ENCODE peak calls at places on chromosomes 7 and 10, in eight cellular contexts. P, U, C, R, W, T, Q and M are unnamed samples.

GRCh38 chr10:103659674-103660363 is 166.3 kb downstream of the NEURL1 start:
- DNase-seq in R (peak), W (peak), C (no peak), T (peak), P (peak), Q (peak), U (peak), M (no peak)

GRCh38 chr7:28867181-28867580 is 90.9 kb downstream of the TRIL start:
- DNase-seq in W (no peak), Q (no peak), T (no peak), P (no peak), C (no peak), U (no peak), R (no peak), M (no peak)

GRCh38 chr7:36487756-36488336 is 98.2 kb downstream of the ANLN start:
- DNase-seq in C (no peak), P (peak), T (no peak), R (peak), Q (no peak), U (no peak), W (peak), M (no peak)

GRCh38 chr7:77738871-77739270 is 42.6 kb downstream of the RSBN1L start:
- DNase-seq in T (no peak), P (no peak), R (no peak), W (peak), U (no peak), Q (no peak), C (no peak), M (no peak)

GRCh38 chr7:83947260-83947659 is 247.3 kb downstream of the SEMA3A start:
- DNase-seq in R (peak), U (no peak), W (no peak), T (no peak), C (no peak), P (peak), Q (no peak), M (no peak)

GRCh38 chr7:70343519-70343918 is 745.2 kb downstream of the AUTS2 start:
- DNase-seq in R (no peak), C (no peak), P (no peak), Q (no peak), W (no peak), U (no peak), T (no peak), M (no peak)

GRCh38 chr10:75926763-75927162 is 495.3 kb downstream of the LRMDA start:
- DNase-seq in R (peak), Q (no peak), P (no peak), T (no peak), U (no peak), W (peak), C (no peak), M (no peak)

GRCh38 chr7:53437336-53437735 is 401.9 kb downstream of the POM121L12 start:
- DNase-seq in R (no peak), Q (no peak), T (no peak), P (no peak), W (no peak), C (no peak), U (no peak), M (no peak)

GRCh38 chr7:66505531-66506451 is 122.9 kb upstream of the KCTD7 start:
- DNase-seq in U (no peak), Q (no peak), T (no peak), P (peak), W (no peak), C (no peak), R (no peak), M (no peak)

GRCh38 chr10:72158174-72158573 is 57.6 kb upstream of the ANAPC16 start:
- DNase-seq in C (no peak), R (no peak), W (no peak), U (no peak), Q (no peak), T (no peak), P (no peak), M (peak)

GRCh38 chr10:69885379-69886156 is 83.9 kb downstream of the COL13A1 start:
- DNase-seq in W (peak), Q (no peak), T (no peak), P (no peak), R (peak), C (no peak), U (no peak), M (no peak)

GRCh38 chr7:32957326-32958045 is at the start of gene FKBP9:
- DNase-seq in Q (peak), T (peak), P (peak), W (peak), U (no peak), C (peak), R (peak), M (peak)
- H3K4me3 ChIP-seq in Q (peak), T (peak), P (peak), W (peak), U (peak), C (peak), R (peak), M (peak)

GRCh38 chr10:100735345-100736143 is 9.8 kb upstream of the PAX2 start:
- DNase-seq in U (no peak), T (no peak), R (peak), P (no peak), Q (no peak), W (no peak), C (no peak), M (no peak)

GRCh38 chr10:100736144-100736808 is 9.1 kb upstream of the PAX2 start:
- DNase-seq in W (no peak), P (no peak), C (no peak), U (no peak), R (no peak), T (no peak), Q (no peak), M (no peak)

GRCh38 chr10:100738055-100738827 is 7.1 kb upstream of the PAX2 start:
- DNase-seq in U (no peak), R (peak), C (no peak), W (no peak), T (no peak), P (no peak), Q (no peak), M (no peak)

GRCh38 chr10:100736809-100737358 is 8.5 kb upstream of the PAX2 start:
- DNase-seq in Q (no peak), R (peak), T (no peak), P (no peak), W (no peak), C (no peak), U (no peak), M (no peak)

GRCh38 chr10:100737359-100738054 is 7.9 kb upstream of the PAX2 start:
- DNase-seq in C (no peak), W (no peak), Q (no peak), U (no peak), T (no peak), R (peak), P (no peak), M (no peak)
- H3K4me3 ChIP-seq in C (no peak), W (no peak), Q (peak), U (no peak), T (no peak), R (peak), P (peak), M (no peak)

GRCh38 chr7:30329706-30330105 is 45.3 kb downstream of the ZNRF2 start:
- DNase-seq in W (no peak), C (no peak), T (no peak), P (no peak), U (no peak), Q (no peak), R (no peak), M (no peak)
- H3K4me3 ChIP-seq in W (no peak), C (no peak), T (no peak), P (peak), U (no peak), Q (no peak), R (no peak), M (no peak)

DNA sequence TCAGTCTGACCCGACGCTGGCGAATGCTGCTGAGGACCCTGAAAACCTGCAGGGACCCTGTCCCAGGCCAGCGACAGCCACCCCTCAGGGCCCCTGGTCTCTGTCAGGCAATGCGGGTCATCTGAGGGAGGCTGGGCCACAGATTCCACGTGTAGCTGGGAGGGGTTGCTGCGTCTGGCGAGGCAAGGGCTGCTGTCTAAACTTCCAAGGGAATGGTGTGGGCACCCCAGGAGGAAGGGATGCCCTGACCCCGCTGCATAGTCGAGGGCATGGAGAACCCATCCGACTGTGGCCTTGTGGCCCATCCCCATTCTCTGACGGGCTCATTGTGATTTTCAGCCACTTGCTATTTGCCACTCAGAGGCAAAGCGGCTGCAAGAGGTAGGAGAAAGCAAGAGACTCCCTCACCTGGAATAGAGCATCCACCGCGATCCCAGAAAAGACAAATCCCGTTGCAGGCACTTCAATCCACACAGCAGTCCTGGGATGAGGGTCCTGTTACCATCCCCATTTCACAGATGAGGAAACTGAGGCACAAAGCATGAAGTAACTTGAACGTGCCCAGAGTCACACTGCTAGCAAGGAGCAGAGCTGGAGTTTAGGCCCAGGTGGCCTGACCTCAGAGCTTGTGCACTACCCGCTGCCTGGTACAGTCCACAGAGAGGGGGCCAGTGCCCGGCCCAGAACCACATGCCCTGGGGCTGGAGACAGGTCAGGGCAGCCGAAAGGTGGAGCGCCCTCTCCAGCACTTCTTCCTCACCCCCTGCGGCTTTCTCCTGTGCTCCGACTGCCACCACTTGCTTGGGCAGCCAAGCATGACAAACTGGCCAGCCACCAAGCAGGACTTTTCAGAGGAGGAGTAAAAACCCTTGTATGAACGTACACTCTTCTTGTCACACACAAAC is 163.8 kb upstream of the KLF14 start:
- DNase-seq in T (no peak), U (no peak), R (no peak), P (no peak), W (no peak), Q (no peak), C (no peak), M (no peak)
- H3K4me3 ChIP-seq in T (no peak), U (no peak), R (no peak), P (no peak), W (no peak), Q (no peak), C (no peak), M (no peak)

GRCh38 chr7:113144839-113145238 is 26.5 kb upstream of the SMIM30 start:
- DNase-seq in U (no peak), T (no peak), W (no peak), P (no peak), Q (no peak), C (no peak), R (peak), M (no peak)

GRCh38 chr7:113143486-113144257 is 25.3 kb upstream of the SMIM30 start:
- DNase-seq in T (no peak), Q (no peak), W (no peak), U (no peak), R (no peak), P (no peak), C (no peak), M (no peak)

GRCh38 chr7:113137241-113137640 is 18.9 kb upstream of the SMIM30 start:
- DNase-seq in C (no peak), T (no peak), U (no peak), R (no peak), W (no peak), P (no peak), Q (no peak), M (no peak)

GRCh38 chr7:113140956-113141355 is 22.6 kb upstream of the SMIM30 start:
- DNase-seq in C (no peak), W (no peak), U (no peak), P (no peak), R (no peak), T (no peak), Q (no peak), M (no peak)

GRCh38 chr7:113142385-113143119 is 24.2 kb upstream of the SMIM30 start:
- DNase-seq in T (no peak), P (no peak), W (no peak), R (no peak), C (no peak), Q (no peak), U (no peak), M (no peak)
- H3K4me3 ChIP-seq in T (no peak), P (no peak), W (no peak), R (no peak), C (no peak), Q (no peak), U (no peak), M (no peak)

DNA sequence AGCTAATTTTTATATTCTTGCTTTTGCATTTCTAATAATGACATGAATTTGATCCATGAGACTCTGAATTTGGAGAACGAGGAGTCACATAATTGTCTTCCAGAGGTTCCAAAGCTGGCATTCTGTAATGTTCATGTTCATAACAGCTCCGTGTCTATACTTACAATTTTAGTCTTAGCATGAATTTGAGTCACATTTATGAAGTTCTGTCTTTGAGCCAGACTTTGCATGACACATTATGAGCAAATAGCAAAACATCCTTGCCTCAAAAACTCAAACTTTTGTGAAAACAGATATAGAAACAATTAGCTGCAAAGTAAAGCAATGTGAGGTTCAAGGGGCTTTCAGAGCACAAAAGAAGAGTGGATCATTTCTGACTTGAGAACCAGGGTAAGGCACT is 44.5 kb upstream of the CAV2 start:
- DNase-seq in W (peak), U (no peak), P (no peak), C (no peak), R (no peak), Q (no peak), T (no peak), M (no peak)
- H3K4me3 ChIP-seq in W (no peak), U (no peak), P (no peak), C (no peak), R (no peak), Q (no peak), T (no peak), M (no peak)

GRCh38 chr10:132725202-132725601 is 60.7 kb downstream of the NKX6-2 start:
- DNase-seq in T (no peak), R (no peak), Q (no peak), W (no peak), C (no peak), P (no peak), U (no peak), M (no peak)

GRCh38 chr10:132721725-132722124 is 64.2 kb downstream of the NKX6-2 start:
- DNase-seq in R (no peak), P (no peak), W (peak), Q (no peak), T (no peak), C (no peak), U (no peak), M (no peak)

GRCh38 chr10:132722980-132723970 is 62.7 kb downstream of the NKX6-2 start:
- DNase-seq in C (no peak), U (no peak), P (peak), R (no peak), W (no peak), Q (peak), T (no peak), M (no peak)

GRCh38 chr10:132724436-132724835 is 61.5 kb downstream of the NKX6-2 start:
- DNase-seq in W (peak), Q (no peak), P (no peak), C (no peak), T (no peak), R (no peak), U (peak), M (no peak)

GRCh38 chr10:132722391-132722790 is 63.6 kb downstream of the NKX6-2 start:
- DNase-seq in P (no peak), R (no peak), Q (no peak), C (no peak), U (no peak), T (no peak), W (no peak), M (no peak)
- H3K4me3 ChIP-seq in P (no peak), R (no peak), Q (no peak), C (no peak), U (no peak), T (no peak), W (no peak), M (no peak)

GRCh38 chr7:130887182-130888016 is 153.4 kb upstream of the KLF14 start:
- DNase-seq in C (no peak), R (no peak), P (no peak), U (no peak), W (peak), Q (no peak), T (no peak), M (no peak)

GRCh38 chr7:130886438-130887135 is 152.6 kb upstream of the KLF14 start:
- DNase-seq in C (no peak), U (no peak), T (no peak), W (no peak), R (no peak), Q (no peak), P (no peak), M (no peak)

GRCh38 chr7:130888468-130888867 is 154.5 kb upstream of the KLF14 start:
- DNase-seq in U (no peak), T (no peak), R (no peak), W (no peak), C (no peak), P (no peak), Q (no peak), M (no peak)

GRCh38 chr7:130890176-130891020 is 156.4 kb upstream of the KLF14 start:
- DNase-seq in P (no peak), W (no peak), U (no peak), Q (no peak), C (no peak), R (no peak), T (no peak), M (no peak)

DNA sequence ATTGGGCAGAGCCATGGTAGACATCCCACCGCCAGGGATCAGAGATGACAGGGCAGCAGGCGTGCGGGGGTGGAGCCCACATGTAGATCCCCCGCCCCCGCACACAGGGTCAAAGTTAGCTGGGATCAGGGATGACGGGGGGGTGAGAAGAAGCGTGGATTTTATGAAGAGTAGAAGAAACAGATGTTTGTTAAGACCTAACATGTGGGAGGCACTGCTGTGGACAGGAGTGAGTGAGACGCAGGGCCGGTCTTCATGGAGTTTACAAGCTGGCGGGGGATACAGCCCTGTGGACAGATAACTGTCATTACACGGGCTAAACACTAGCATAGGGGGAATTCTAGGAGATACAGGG is 154.0 kb upstream of the KLF14 start:
- DNase-seq in W (no peak), U (no peak), P (no peak), Q (no peak), T (no peak), C (no peak), R (no peak), M (no peak)
- H3K4me3 ChIP-seq in W (no peak), U (no peak), P (no peak), Q (no peak), T (no peak), C (no peak), R (no peak), M (no peak)